ENCODE peak calls at places on chromosomes 12 and 14, in eight cellular contexts. One of them, this sample, is unnamed.

GRCh38 chr12:122190842-122191668 is 8.1 kb downstream of the LRRC43 start:
- DNase-seq in CD4-positive, CD25-positive, alpha-beta regulatory T cell: peak; percentile 49
- DNase-seq in fibroblast of mammary gland: peak; percentile 64
- DNase-seq in hepatocyte: peak; percentile 77
- DNase-seq in lower leg skin: no peak
- DNase-seq in tibial artery: no peak
- DNase-seq in CD8-positive, alpha-beta memory T cell: peak; percentile 58
- DNase-seq in heart right ventricle: peak; percentile 44
- DNase-seq in this sample: peak; percentile 75

GRCh38 chr12:32155911-32156585 is 49.4 kb downstream of the BICD1 start:
- DNase-seq in CD4-positive, CD25-positive, alpha-beta regulatory T cell: no peak
- DNase-seq in fibroblast of mammary gland: no peak
- DNase-seq in hepatocyte: no peak
- DNase-seq in lower leg skin: no peak
- DNase-seq in tibial artery: no peak
- DNase-seq in CD8-positive, alpha-beta memory T cell: no peak
- DNase-seq in heart right ventricle: no peak
- DNase-seq in this sample: no peak

GRCh38 chr12:129966086-129966640 is 62.3 kb upstream of the TMEM132D start:
- DNase-seq in CD4-positive, CD25-positive, alpha-beta regulatory T cell: no peak
- DNase-seq in fibroblast of mammary gland: no peak
- DNase-seq in hepatocyte: no peak
- DNase-seq in lower leg skin: no peak
- DNase-seq in tibial artery: no peak
- DNase-seq in CD8-positive, alpha-beta memory T cell: no peak
- DNase-seq in heart right ventricle: no peak
- DNase-seq in this sample: no peak

GRCh38 chr14:71527807-71528206 is 404.4 kb upstream of the RGS6 start:
- DNase-seq in CD4-positive, CD25-positive, alpha-beta regulatory T cell: no peak
- DNase-seq in fibroblast of mammary gland: no peak
- DNase-seq in hepatocyte: no peak
- DNase-seq in lower leg skin: no peak
- DNase-seq in tibial artery: no peak
- DNase-seq in CD8-positive, alpha-beta memory T cell: no peak
- DNase-seq in heart right ventricle: no peak
- DNase-seq in this sample: no peak

GRCh38 chr14:96126339-96126770 is 78.3 kb upstream of the BDKRB2 start:
- DNase-seq in CD4-positive, CD25-positive, alpha-beta regulatory T cell: peak; percentile 24
- DNase-seq in fibroblast of mammary gland: no peak
- DNase-seq in hepatocyte: no peak
- DNase-seq in lower leg skin: no peak
- DNase-seq in tibial artery: no peak
- DNase-seq in CD8-positive, alpha-beta memory T cell: no peak
- DNase-seq in heart right ventricle: no peak
- DNase-seq in this sample: no peak

GRCh38 chr12:11906284-11906935 is 164.3 kb upstream of the BCL2L14 start:
- DNase-seq in CD4-positive, CD25-positive, alpha-beta regulatory T cell: no peak
- DNase-seq in fibroblast of mammary gland: peak; percentile 8
- DNase-seq in hepatocyte: no peak
- DNase-seq in lower leg skin: no peak
- DNase-seq in tibial artery: no peak
- DNase-seq in CD8-positive, alpha-beta memory T cell: no peak
- DNase-seq in heart right ventricle: no peak
- DNase-seq in this sample: peak; percentile 68

GRCh38 chr12:6083606-6084005 is 40.9 kb downstream of the VWF start:
- DNase-seq in CD4-positive, CD25-positive, alpha-beta regulatory T cell: no peak
- DNase-seq in fibroblast of mammary gland: peak; percentile 30
- DNase-seq in hepatocyte: no peak
- DNase-seq in lower leg skin: peak; percentile 39
- DNase-seq in tibial artery: peak; percentile 0
- DNase-seq in CD8-positive, alpha-beta memory T cell: no peak
- DNase-seq in heart right ventricle: no peak
- DNase-seq in this sample: no peak

GRCh38 chr12:114986849-114987248 is 302.9 kb upstream of the TBX3 start:
- DNase-seq in CD4-positive, CD25-positive, alpha-beta regulatory T cell: no peak
- DNase-seq in fibroblast of mammary gland: no peak
- DNase-seq in hepatocyte: no peak
- DNase-seq in lower leg skin: no peak
- DNase-seq in tibial artery: no peak
- DNase-seq in CD8-positive, alpha-beta memory T cell: no peak
- DNase-seq in heart right ventricle: no peak
- DNase-seq in this sample: no peak

GRCh38 chr12:122185494-122186082 is 2.7 kb downstream of the LRRC43 start:
- DNase-seq in CD4-positive, CD25-positive, alpha-beta regulatory T cell: no peak
- DNase-seq in fibroblast of mammary gland: no peak
- DNase-seq in hepatocyte: no peak
- DNase-seq in lower leg skin: no peak
- DNase-seq in tibial artery: no peak
- DNase-seq in CD8-positive, alpha-beta memory T cell: no peak
- DNase-seq in heart right ventricle: no peak
- DNase-seq in this sample: no peak

GRCh38 chr12:5889381-5890047 is 55.5 kb downstream of the ANO2 start:
- DNase-seq in CD4-positive, CD25-positive, alpha-beta regulatory T cell: no peak
- DNase-seq in fibroblast of mammary gland: no peak
- DNase-seq in hepatocyte: no peak
- DNase-seq in lower leg skin: peak; percentile 5
- DNase-seq in tibial artery: no peak
- DNase-seq in CD8-positive, alpha-beta memory T cell: no peak
- DNase-seq in heart right ventricle: no peak
- DNase-seq in this sample: no peak

GRCh38 chr14:95495538-95496025 is 20.9 kb downstream of the SYNE3 start:
- DNase-seq in CD4-positive, CD25-positive, alpha-beta regulatory T cell: no peak
- DNase-seq in fibroblast of mammary gland: no peak
- DNase-seq in hepatocyte: no peak
- DNase-seq in lower leg skin: no peak
- DNase-seq in tibial artery: peak; percentile 22
- DNase-seq in CD8-positive, alpha-beta memory T cell: no peak
- DNase-seq in heart right ventricle: no peak
- DNase-seq in this sample: no peak

GRCh38 chr12:130128764-130129735 is 33.2 kb upstream of the FZD10 start:
- DNase-seq in CD4-positive, CD25-positive, alpha-beta regulatory T cell: no peak
- DNase-seq in fibroblast of mammary gland: no peak
- DNase-seq in hepatocyte: no peak
- DNase-seq in lower leg skin: no peak
- DNase-seq in tibial artery: no peak
- DNase-seq in CD8-positive, alpha-beta memory T cell: no peak
- DNase-seq in heart right ventricle: no peak
- DNase-seq in this sample: no peak

GRCh38 chr12:87923361-87923760 is 105.8 kb downstream of the C12orf50 start:
- DNase-seq in CD4-positive, CD25-positive, alpha-beta regulatory T cell: no peak
- DNase-seq in fibroblast of mammary gland: no peak
- DNase-seq in hepatocyte: no peak
- DNase-seq in lower leg skin: no peak
- DNase-seq in tibial artery: no peak
- DNase-seq in CD8-positive, alpha-beta memory T cell: no peak
- DNase-seq in heart right ventricle: no peak
- DNase-seq in this sample: no peak

GRCh38 chr14:24734917-24735500 is 101.0 kb upstream of the GZMB start:
- DNase-seq in CD4-positive, CD25-positive, alpha-beta regulatory T cell: no peak
- DNase-seq in fibroblast of mammary gland: peak; percentile 82
- DNase-seq in hepatocyte: peak; percentile 87
- DNase-seq in lower leg skin: no peak
- DNase-seq in tibial artery: peak; percentile 37
- DNase-seq in CD8-positive, alpha-beta memory T cell: peak; percentile 26
- DNase-seq in heart right ventricle: no peak
- DNase-seq in this sample: peak; percentile 82

GRCh38 chr14:77139540-77140342 is 1.9 kb downstream of the ZDHHC22 start:
- DNase-seq in CD4-positive, CD25-positive, alpha-beta regulatory T cell: no peak
- DNase-seq in fibroblast of mammary gland: peak; percentile 8
- DNase-seq in hepatocyte: peak; percentile 64
- DNase-seq in lower leg skin: no peak
- DNase-seq in tibial artery: no peak
- DNase-seq in CD8-positive, alpha-beta memory T cell: peak; percentile 16
- DNase-seq in heart right ventricle: no peak
- DNase-seq in this sample: peak; percentile 27

GRCh38 chr14:77142289-77142814 is 761 bp upstream of the ZDHHC22 start:
- DNase-seq in CD4-positive, CD25-positive, alpha-beta regulatory T cell: no peak
- DNase-seq in fibroblast of mammary gland: no peak
- DNase-seq in hepatocyte: no peak
- DNase-seq in lower leg skin: no peak
- DNase-seq in tibial artery: no peak
- DNase-seq in CD8-positive, alpha-beta memory T cell: no peak
- DNase-seq in heart right ventricle: no peak
- DNase-seq in this sample: no peak

GRCh38 chr14:77141592-77142288 is at the start of gene ZDHHC22:
- DNase-seq in CD4-positive, CD25-positive, alpha-beta regulatory T cell: no peak
- DNase-seq in fibroblast of mammary gland: no peak
- DNase-seq in hepatocyte: no peak
- DNase-seq in lower leg skin: no peak
- DNase-seq in tibial artery: no peak
- DNase-seq in CD8-positive, alpha-beta memory T cell: no peak
- DNase-seq in heart right ventricle: no peak
- DNase-seq in this sample: no peak

GRCh38 chr14:77140343-77140936 is 1.2 kb downstream of the ZDHHC22 start:
- DNase-seq in CD4-positive, CD25-positive, alpha-beta regulatory T cell: no peak
- DNase-seq in fibroblast of mammary gland: no peak
- DNase-seq in hepatocyte: no peak
- DNase-seq in lower leg skin: no peak
- DNase-seq in tibial artery: no peak
- DNase-seq in CD8-positive, alpha-beta memory T cell: no peak
- DNase-seq in heart right ventricle: no peak
- DNase-seq in this sample: no peak

DNA sequence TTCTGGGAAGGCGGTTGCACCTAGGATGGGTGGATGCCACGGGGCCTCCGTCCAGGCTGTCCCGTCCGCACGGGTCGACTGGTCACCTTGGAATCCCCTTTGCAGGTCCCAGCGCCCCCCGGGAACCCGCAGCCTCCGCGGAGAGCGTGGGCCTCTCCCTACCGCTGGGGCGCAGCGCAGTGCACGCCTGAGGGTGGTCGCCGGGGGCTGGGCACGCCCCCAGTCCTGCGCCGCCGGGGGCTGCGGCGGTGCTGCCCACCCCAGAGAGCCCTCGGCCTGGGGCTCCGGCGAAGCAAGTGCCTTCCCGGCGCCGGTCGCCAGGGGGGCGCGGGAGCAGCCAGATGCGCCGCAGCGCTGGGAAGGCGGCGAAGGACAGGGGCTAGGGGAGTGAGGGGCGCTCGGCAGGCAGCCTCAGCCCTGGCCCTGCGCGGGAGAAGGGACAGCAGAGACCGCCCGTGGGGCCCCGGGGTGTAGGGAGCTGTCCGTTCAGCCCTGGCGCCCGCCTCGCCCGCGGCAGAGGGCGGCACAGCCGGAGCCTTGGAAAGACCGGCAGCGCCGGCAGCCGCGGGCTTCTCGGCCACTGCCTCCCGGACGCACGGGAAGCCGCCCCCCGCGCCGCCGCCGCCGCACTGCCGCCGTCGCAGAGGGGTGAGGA is 527 bp downstream of the ZDHHC22 start:
- DNase-seq in CD4-positive, CD25-positive, alpha-beta regulatory T cell: no peak
- DNase-seq in fibroblast of mammary gland: peak; percentile 3
- DNase-seq in hepatocyte: peak; percentile 57
- DNase-seq in lower leg skin: no peak
- DNase-seq in tibial artery: no peak
- DNase-seq in CD8-positive, alpha-beta memory T cell: no peak
- DNase-seq in heart right ventricle: no peak
- DNase-seq in this sample: peak; percentile 20
- H3K4me3 ChIP-seq in CD4-positive, CD25-positive, alpha-beta regulatory T cell: no peak overlapping the region
- H3K4me3 ChIP-seq in fibroblast of mammary gland: no peak overlapping the region
- H3K4me3 ChIP-seq in hepatocyte: peak overlapping the region; percentile 20
- H3K4me3 ChIP-seq in lower leg skin: no peak overlapping the region
- H3K4me3 ChIP-seq in tibial artery: peak overlapping the region; percentile 19
- H3K4me3 ChIP-seq in CD8-positive, alpha-beta memory T cell: no peak overlapping the region
- H3K4me3 ChIP-seq in heart right ventricle: no peak overlapping the region
- H3K4me3 ChIP-seq in this sample: peak overlapping the region; percentile 6

GRCh38 chr14:61472025-61472672 is 150.8 kb downstream of the PRKCH start:
- DNase-seq in CD4-positive, CD25-positive, alpha-beta regulatory T cell: no peak
- DNase-seq in fibroblast of mammary gland: peak; percentile 99
- DNase-seq in hepatocyte: peak; percentile 43
- DNase-seq in lower leg skin: no peak
- DNase-seq in tibial artery: peak; percentile 20
- DNase-seq in CD8-positive, alpha-beta memory T cell: peak; percentile 21
- DNase-seq in heart right ventricle: peak; percentile 45
- DNase-seq in this sample: peak; percentile 96

GRCh38 chr14:61469771-61470170 is 148.4 kb downstream of the PRKCH start:
- DNase-seq in CD4-positive, CD25-positive, alpha-beta regulatory T cell: no peak
- DNase-seq in fibroblast of mammary gland: no peak
- DNase-seq in hepatocyte: no peak
- DNase-seq in lower leg skin: no peak
- DNase-seq in tibial artery: peak; percentile 11
- DNase-seq in CD8-positive, alpha-beta memory T cell: no peak
- DNase-seq in heart right ventricle: no peak
- DNase-seq in this sample: no peak

GRCh38 chr14:61470261-61470953 is 149.0 kb downstream of the PRKCH start:
- DNase-seq in CD4-positive, CD25-positive, alpha-beta regulatory T cell: no peak
- DNase-seq in fibroblast of mammary gland: peak; percentile 99
- DNase-seq in hepatocyte: peak; percentile 80
- DNase-seq in lower leg skin: no peak
- DNase-seq in tibial artery: peak; percentile 30
- DNase-seq in CD8-positive, alpha-beta memory T cell: no peak
- DNase-seq in heart right ventricle: peak; percentile 40
- DNase-seq in this sample: peak; percentile 99

GRCh38 chr14:61471297-61471980 is 150.1 kb downstream of the PRKCH start:
- DNase-seq in CD4-positive, CD25-positive, alpha-beta regulatory T cell: no peak
- DNase-seq in fibroblast of mammary gland: peak; percentile 39
- DNase-seq in hepatocyte: no peak
- DNase-seq in lower leg skin: no peak
- DNase-seq in tibial artery: peak; percentile 12
- DNase-seq in CD8-positive, alpha-beta memory T cell: no peak
- DNase-seq in heart right ventricle: no peak
- DNase-seq in this sample: peak; percentile 62

DNA sequence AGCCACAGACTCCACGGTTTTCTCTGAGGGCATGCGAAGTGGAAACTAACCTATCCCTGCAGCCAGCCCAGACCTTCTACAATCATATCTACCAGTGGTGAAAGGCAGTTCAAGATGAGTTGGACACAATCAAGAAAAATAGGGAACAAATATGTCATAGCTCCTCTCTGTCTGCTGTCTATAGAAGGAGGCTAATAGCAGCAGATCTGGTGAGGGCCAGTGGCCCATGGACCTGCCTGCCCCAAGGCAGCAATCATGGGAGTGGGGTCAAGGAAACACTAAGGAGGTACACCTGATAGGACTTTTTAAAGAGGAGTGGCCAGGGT is 149.5 kb downstream of the PRKCH start:
- DNase-seq in CD4-positive, CD25-positive, alpha-beta regulatory T cell: no peak
- DNase-seq in fibroblast of mammary gland: no peak
- DNase-seq in hepatocyte: no peak
- DNase-seq in lower leg skin: no peak
- DNase-seq in tibial artery: no peak
- DNase-seq in CD8-positive, alpha-beta memory T cell: no peak
- DNase-seq in heart right ventricle: no peak
- DNase-seq in this sample: no peak
- H3K4me3 ChIP-seq in CD4-positive, CD25-positive, alpha-beta regulatory T cell: peak overlapping the region; percentile 78
- H3K4me3 ChIP-seq in fibroblast of mammary gland: no peak overlapping the region
- H3K4me3 ChIP-seq in hepatocyte: no peak overlapping the region
- H3K4me3 ChIP-seq in lower leg skin: no peak overlapping the region
- H3K4me3 ChIP-seq in tibial artery: no peak overlapping the region
- H3K4me3 ChIP-seq in CD8-positive, alpha-beta memory T cell: no peak overlapping the region
- H3K4me3 ChIP-seq in heart right ventricle: no peak overlapping the region
- H3K4me3 ChIP-seq in this sample: peak overlapping the region; percentile 1

GRCh38 chr12:92362785-92363184 is 217.1 kb upstream of the BTG1 start:
- DNase-seq in CD4-positive, CD25-positive, alpha-beta regulatory T cell: no peak
- DNase-seq in fibroblast of mammary gland: no peak
- DNase-seq in hepatocyte: no peak
- DNase-seq in lower leg skin: no peak
- DNase-seq in tibial artery: no peak
- DNase-seq in CD8-positive, alpha-beta memory T cell: no peak
- DNase-seq in heart right ventricle: no peak
- DNase-seq in this sample: no peak
- H3K4me3 ChIP-seq in CD4-positive, CD25-positive, alpha-beta regulatory T cell: peak overlapping the region; percentile 80
- H3K4me3 ChIP-seq in fibroblast of mammary gland: no peak overlapping the region
- H3K4me3 ChIP-seq in hepatocyte: no peak overlapping the region
- H3K4me3 ChIP-seq in lower leg skin: no peak overlapping the region
- H3K4me3 ChIP-seq in tibial artery: peak overlapping the region; percentile 10
- H3K4me3 ChIP-seq in CD8-positive, alpha-beta memory T cell: peak overlapping the region; percentile 35
- H3K4me3 ChIP-seq in heart right ventricle: no peak overlapping the region
- H3K4me3 ChIP-seq in this sample: no peak overlapping the region

GRCh38 chr12:62520361-62520760 is 53.7 kb downstream of the MON2 start:
- DNase-seq in CD4-positive, CD25-positive, alpha-beta regulatory T cell: no peak
- DNase-seq in fibroblast of mammary gland: no peak
- DNase-seq in hepatocyte: no peak
- DNase-seq in lower leg skin: no peak
- DNase-seq in tibial artery: no peak
- DNase-seq in CD8-positive, alpha-beta memory T cell: no peak
- DNase-seq in heart right ventricle: no peak
- DNase-seq in this sample: no peak
- H3K4me3 ChIP-seq in CD4-positive, CD25-positive, alpha-beta regulatory T cell: no peak overlapping the region
- H3K4me3 ChIP-seq in fibroblast of mammary gland: no peak overlapping the region
- H3K4me3 ChIP-seq in hepatocyte: no peak overlapping the region
- H3K4me3 ChIP-seq in lower leg skin: no peak overlapping the region
- H3K4me3 ChIP-seq in tibial artery: no peak overlapping the region
- H3K4me3 ChIP-seq in CD8-positive, alpha-beta memory T cell: no peak overlapping the region
- H3K4me3 ChIP-seq in heart right ventricle: no peak overlapping the region
- H3K4me3 ChIP-seq in this sample: no peak overlapping the region

This sample was measured in cardiac fibroblast.